ENCODE peak calls at places on chromosomes 16 and 17, in eight cellular contexts. Z, F, R, H, D, B, W and I are unnamed samples.

GRCh38 chr16:70775399-70775798 is 25.6 kb downstream of the VAC14 start:
- DNase-seq in Z (no peak), F (no peak), R (no peak), H (no peak), D (no peak), B (no peak), W (no peak), I (no peak)

GRCh38 chr17:1992541-1992940 is 32.6 kb downstream of the RTN4RL1 start:
- DNase-seq in Z (no peak), F (no peak), R (no peak), H (no peak), D (no peak), B (no peak), W (no peak), I (no peak)

GRCh38 chr16:86343733-86344585 is 166.4 kb upstream of the FOXF1 start:
- DNase-seq in Z (no peak), F (no peak), R (no peak), H (no peak), D (no peak), B (no peak), W (no peak), I (no peak)

GRCh38 chr17:46072998-46073397 is 73.9 kb downstream of the STH start:
- DNase-seq in Z (no peak), F (peak; percentile 40), R (no peak), H (no peak), D (no peak), B (no peak), W (no peak), I (peak; percentile 47)

GRCh38 chr17:55448681-55449080 is 27.0 kb upstream of the MMD start:
- DNase-seq in Z (no peak), F (peak; percentile 15), R (no peak), H (no peak), D (no peak), B (no peak), W (no peak), I (peak; percentile 75)

GRCh38 chr16:71883849-71884638 is at the start of gene ZNF821:
- DNase-seq in Z (peak; percentile 57), F (peak; percentile 20), R (peak; percentile 78), H (peak; percentile 52), D (peak; percentile 65), B (peak; percentile 66), W (peak; percentile 95), I (peak; percentile 33)

GRCh38 chr16:78844682-78845081 is 745.2 kb downstream of the WWOX start:
- DNase-seq in Z (no peak), F (no peak), R (no peak), H (no peak), D (no peak), B (no peak), W (peak; percentile 25), I (no peak)

GRCh38 chr16:82152641-82153094 is 17.4 kb downstream of the MPHOSPH6 start:
- DNase-seq in Z (no peak), F (peak; percentile 23), R (no peak), H (no peak), D (no peak), B (no peak), W (peak; percentile 44), I (no peak)

GRCh38 chr16:896261-897199 is 74.3 kb downstream of the LMF1 start:
- DNase-seq in Z (no peak), F (no peak), R (no peak), H (no peak), D (no peak), B (no peak), W (no peak), I (no peak)

GRCh38 chr16:67541391-67542263 is 13.0 kb downstream of the RIPOR1 start:
- DNase-seq in Z (no peak), F (no peak), R (no peak), H (no peak), D (no peak), B (peak; percentile 22), W (no peak), I (no peak)

GRCh38 chr17:66221755-66222530 is 7.3 kb downstream of the APOH start:
- DNase-seq in Z (no peak), F (no peak), R (no peak), H (no peak), D (no peak), B (no peak), W (no peak), I (no peak)

GRCh38 chr16:75319513-75320401 is 68.3 kb upstream of the BCAR1 start:
- DNase-seq in Z (no peak), F (peak; percentile 80), R (no peak), H (no peak), D (no peak), B (peak; percentile 25), W (no peak), I (peak; percentile 72)

GRCh38 chr17:5405400-5405799 is 14.1 kb downstream of the NUP88 start:
- DNase-seq in Z (no peak), F (no peak), R (no peak), H (no peak), D (no peak), B (no peak), W (peak; percentile 30), I (no peak)